ENCODE peak calls at places on chromosomes 11 and 22, in five cellular contexts. Y, G, Z, E and T are unnamed samples.

GRCh38 chr11:33997473-33998347 is 53.8 kb upstream of the CAPRIN1 start:
- DNase-seq in G (no peak), E (no peak), Z (peak; percentile 4), Y (no peak), T (no peak)

GRCh38 chr22:37732699-37733607 is 36.1 kb downstream of the TRIOBP start:
- DNase-seq in Y (no peak), G (no peak), Z (no peak), E (no peak), T (no peak)

GRCh38 chr22:20740222-20740951 is 33.5 kb upstream of the SERPIND1 start:
- DNase-seq in G (no peak), E (no peak), Y (no peak), Z (no peak), T (no peak)

GRCh38 chr22:37492428-37493344 is 6.5 kb upstream of the MFNG start:
- DNase-seq in E (peak; percentile 71), G (no peak), Z (peak; percentile 70), Y (no peak), T (peak; percentile 80)

GRCh38 chr22:30877662-30878515 is 90.7 kb downstream of the MORC2 start:
- DNase-seq in Z (no peak), Y (no peak), G (peak; percentile 59), E (no peak), T (peak; percentile 28)

GRCh38 chr22:47446331-47446730 is 683.9 kb downstream of the TBC1D22A start:
- DNase-seq in E (no peak), Y (no peak), G (no peak), Z (no peak), T (no peak)

GRCh38 chr22:24482586-24482985 is 12.5 kb upstream of the UPB1 start:
- DNase-seq in Z (no peak), E (no peak), G (no peak), Y (no peak), T (peak; percentile 58)

GRCh38 chr11:2691991-2692841 is 7.6 kb downstream of the KCNQ1OT1 start:
- DNase-seq in Y (peak; percentile 6), E (no peak), G (peak; percentile 57), Z (peak; percentile 61), T (no peak)

GRCh38 chr11:87296627-87297026 is 258.9 kb downstream of the TMEM135 start:
- DNase-seq in G (no peak), Z (no peak), E (no peak), Y (no peak), T (no peak)

GRCh38 chr22:38505595-38506117 is 455 bp downstream of the DDX17 start:
- DNase-seq in E (peak; percentile 59), Y (peak; percentile 70), Z (peak; percentile 83), G (peak; percentile 92), T (peak; percentile 84)

GRCh38 chr11:31825453-31826391 is 14.6 kb upstream of the PAX6 start:
- DNase-seq in G (peak; percentile 66), Y (no peak), E (no peak), Z (peak; percentile 56), T (no peak)
- TF ChIP-seq CTCF in G (no peak), Y (no peak), E (no peak), Z (no peak), T (no peak)

GRCh38 chr11:45930031-45930794 is 7.8 kb downstream of the LARGE2 start:
- DNase-seq in Y (no peak), E (no peak), G (peak; percentile 87), Z (no peak), T (no peak)

GRCh38 chr11:45931739-45932138 is 9.3 kb downstream of the LARGE2 start:
- DNase-seq in Z (no peak), Y (no peak), G (no peak), E (no peak), T (no peak)

GRCh38 chr11:45929486-45930030 is 7.1 kb downstream of the LARGE2 start:
- DNase-seq in G (no peak), Y (no peak), E (no peak), Z (no peak), T (no peak)

GRCh38 chr11:45932217-45932616 is 9.8 kb downstream of the LARGE2 start:
- DNase-seq in Z (no peak), G (no peak), Y (no peak), E (no peak), T (no peak)

GRCh38 chr11:45930951-45931563 is 8.6 kb downstream of the LARGE2 start:
- DNase-seq in Y (no peak), Z (no peak), G (no peak), E (no peak), T (no peak)
- H3K4me3 ChIP-seq in Y (no peak overlapping the region), Z (no peak overlapping the region), G (no peak overlapping the region), E (no peak overlapping the region), T (no peak overlapping the region)

GRCh38 chr11:116895053-116895757 is 57.8 kb upstream of the APOA1 start:
- DNase-seq in Z (peak; percentile 74), G (no peak), E (peak; percentile 11), Y (peak; percentile 31), T (no peak)
- TF ChIP-seq CTCF in Z (peak; percentile 78), G (peak; percentile 31), E (no peak), Y (peak; percentile 23), T (peak; percentile 18)

GRCh38 chr11:66312549-66313320 is 4.1 kb downstream of the CD248 start:
- DNase-seq in G (peak; percentile 100), E (peak; percentile 98), Y (peak; percentile 99), Z (peak; percentile 100), T (peak; percentile 100)
- H3K4me3 ChIP-seq in G (peak overlapping the region; percentile 82), E (peak overlapping the region; percentile 42), Y (peak overlapping the region; percentile 49), Z (peak overlapping the region; percentile 53), T (peak overlapping the region; percentile 95)

GRCh38 chr11:77883775-77884174 is 62.8 kb downstream of the AAMDC start:
- DNase-seq in G (no peak), Y (no peak), E (no peak), Z (no peak), T (no peak)

GRCh38 chr11:77876045-77876444 is 55.1 kb downstream of the AAMDC start:
- DNase-seq in Y (no peak), Z (no peak), G (no peak), E (no peak), T (no peak)

GRCh38 chr11:77882396-77882795 is 61.5 kb downstream of the AAMDC start:
- DNase-seq in G (no peak), Y (no peak), Z (no peak), E (no peak), T (no peak)

GRCh38 chr11:77874206-77874605 is 53.3 kb downstream of the AAMDC start:
- DNase-seq in Z (no peak), E (no peak), Y (no peak), G (no peak), T (no peak)

GRCh38 chr11:77879218-77879617 is 58.3 kb downstream of the AAMDC start:
- DNase-seq in Y (peak; percentile 73), E (no peak), G (no peak), Z (no peak), T (peak; percentile 62)
- TF ChIP-seq CTCF in Y (no peak), E (no peak), G (no peak), Z (no peak), T (no peak)

GRCh38 chr11:13382751-13383150 is 80.3 kb downstream of the BTBD10 start:
- DNase-seq in G (no peak), Z (no peak), E (no peak), Y (no peak), T (no peak)
- H3K4me3 ChIP-seq in G (no peak overlapping the region), Z (no peak overlapping the region), E (no peak overlapping the region), Y (no peak overlapping the region), T (no peak overlapping the region)